ENCODE peak calls at places on chromosome 19, in ten cellular contexts. Q is SJCRH30; H is heart left ventricle; V is endodermal cell; P is CD4-positive, CD25-positive, alpha-beta regulatory T cell; S is naive thymus-derived CD4-positive, alpha-beta T cell; G is testis; E is right lobe of liver; Z is fibroblast of lung; X is cardiac muscle cell. M is an unnamed sample.

GRCh38 chr19:37251308-37252229 is 33.6 kb downstream of the ZNF383 start:
- DNase-seq in Q (peak; percentile 96), H (peak; percentile 91), V (no peak), P (peak; percentile 54), S (peak; percentile 6), G (peak; percentile 96), E (peak; percentile 51), Z (peak; percentile 99), X (peak; percentile 98), M (peak; percentile 70)

GRCh38 chr19:53808710-53809125 is 15.4 kb downstream of the NLRP12 start:
- DNase-seq in Q (peak; percentile 25), H (no peak), V (peak; percentile 71), P (no peak), S (no peak), G (no peak), E (no peak), Z (peak; percentile 54), X (peak; percentile 73), M (no peak)

GRCh38 chr19:12783849-12784393 is 7.4 kb upstream of the JUNB start:
- DNase-seq in Q (no peak), H (peak; percentile 87), V (peak; percentile 54), P (no peak), S (no peak), G (peak; percentile 30), E (peak; percentile 73), Z (no peak), X (no peak), M (peak; percentile 84)

GRCh38 chr19:17209126-17210036 is 5.8 kb upstream of the USE1 start:
- DNase-seq in Q (peak; percentile 84), H (no peak), V (peak; percentile 100), P (peak; percentile 39), S (no peak), G (peak; percentile 76), E (no peak), Z (peak; percentile 16), X (peak; percentile 34), M (no peak)

GRCh38 chr19:37583340-37583739 is 11.3 kb downstream of the ZNF571 start:
- DNase-seq in Q (no peak), H (no peak), V (peak; percentile 55), P (no peak), S (no peak), G (no peak), E (no peak), Z (no peak), X (no peak), M (no peak)

GRCh38 chr19:51111606-51112005 is 3.4 kb upstream of the CTU1 start:
- DNase-seq in Q (no peak), H (no peak), V (peak; percentile 74), P (no peak), S (no peak), G (no peak), E (no peak), Z (no peak), X (no peak), M (no peak)

GRCh38 chr19:1992759-1993260 is 22.7 kb downstream of the BTBD2 start:
- DNase-seq in Q (no peak), H (no peak), V (peak; percentile 90), P (peak; percentile 16), S (no peak), G (peak; percentile 72), E (no peak), Z (no peak), X (no peak), M (peak; percentile 47)

GRCh38 chr19:7366701-7367420 is 18.1 kb downstream of the ARHGEF18 start:
- DNase-seq in Q (peak; percentile 61), H (no peak), V (no peak), P (peak; percentile 66), S (no peak), G (no peak), E (no peak), Z (peak; percentile 49), X (peak; percentile 59), M (no peak)

GRCh38 chr19:3459322-3459881 is 20.9 kb downstream of the SMIM24 start:
- DNase-seq in Q (no peak), H (peak; percentile 95), V (peak; percentile 90), P (peak; percentile 56), S (no peak), G (peak; percentile 92), E (peak; percentile 89), Z (peak; percentile 95), X (peak; percentile 96), M (peak; percentile 79)

GRCh38 chr19:18097993-18098890 is 664 bp downstream of the MAST3 start:
- DNase-seq in Q (no peak), H (no peak), V (no peak), P (no peak), S (no peak), G (no peak), E (no peak), Z (no peak), X (no peak), M (no peak)

GRCh38 chr19:31761281-31761913 is 412.2 kb upstream of the TSHZ3 start:
- DNase-seq in Q (no peak), H (no peak), V (no peak), P (no peak), S (no peak), G (no peak), E (no peak), Z (no peak), X (no peak), M (no peak)

GRCh38 chr19:10420444-10421239 is at the start of gene PDE4A:
- DNase-seq in Q (peak; percentile 74), H (no peak), V (peak; percentile 85), P (peak; percentile 79), S (peak; percentile 58), G (no peak), E (no peak), Z (no peak), X (peak; percentile 49), M (no peak)

GRCh38 chr19:20238025-20238623 is 71.1 kb downstream of the ZNF486 start:
- DNase-seq in Q (peak; percentile 99), H (peak; percentile 93), V (peak; percentile 99), P (peak; percentile 89), S (peak; percentile 90), G (peak; percentile 97), E (peak; percentile 75), Z (peak; percentile 90), X (peak; percentile 93), M (peak; percentile 83)

GRCh38 chr19:36257512-36257876 is 42.6 kb downstream of the ZNF146 start:
- DNase-seq in Q (no peak), H (peak; percentile 66), V (no peak), P (no peak), S (no peak), G (peak; percentile 53), E (no peak), Z (no peak), X (peak; percentile 12), M (no peak)

GRCh38 chr19:34985249-34986022 is 14.7 kb upstream of the GRAMD1A start:
- DNase-seq in Q (no peak), H (peak; percentile 78), V (peak; percentile 63), P (peak; percentile 55), S (peak; percentile 29), G (no peak), E (peak; percentile 72), Z (peak; percentile 43), X (peak; percentile 88), M (peak; percentile 63)

GRCh38 chr19:52936958-52937334 is 13.7 kb upstream of the ZNF888 start:
- DNase-seq in Q (no peak), H (no peak), V (no peak), P (no peak), S (no peak), G (no peak), E (no peak), Z (no peak), X (no peak), M (no peak)

DNA sequence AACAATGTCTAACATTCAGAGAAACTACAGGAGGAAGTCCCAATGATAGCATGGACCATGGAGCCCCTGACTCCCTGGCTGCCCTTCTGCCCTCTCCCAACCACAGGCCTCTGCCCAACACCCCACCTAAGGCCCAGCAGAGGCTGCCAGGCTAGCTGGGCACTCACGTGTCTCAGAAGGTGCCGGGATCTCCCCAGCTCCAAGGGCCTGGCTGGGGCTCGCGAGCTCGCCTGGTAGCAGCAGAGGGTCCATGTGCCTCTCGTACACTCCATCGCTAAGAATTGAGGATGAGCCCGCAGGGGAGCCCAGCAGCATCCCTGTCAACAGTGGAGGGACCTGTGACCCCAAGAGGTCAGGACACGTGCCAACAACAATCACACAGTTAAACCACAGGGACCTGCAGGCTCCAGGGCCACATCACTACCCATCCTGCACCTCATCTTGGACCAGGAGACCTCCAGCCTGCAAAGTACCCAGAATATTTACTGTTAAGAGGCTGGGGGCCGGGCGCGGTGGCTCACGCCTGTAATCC is 9.4 kb downstream of the ZSCAN18 start:
- DNase-seq in Q (no peak), H (no peak), V (no peak), P (no peak), S (no peak), G (no peak), E (no peak), Z (no peak), X (no peak), M (no peak)
- H3K9me3 ChIP-seq in Q (no peaks in the 10 kb centered on the region), H (peaks cover 5% of the 10 kb centered on the region), V (peaks cover 25% of the 10 kb centered on the region), P (peaks cover 77% of the 10 kb centered on the region), S (no peaks in the 10 kb centered on the region), G (no peaks in the 10 kb centered on the region), E (no peaks in the 10 kb centered on the region), Z (no peaks in the 10 kb centered on the region), X (no peaks in the 10 kb centered on the region), M (peaks cover 68% of the 10 kb centered on the region)

DNA sequence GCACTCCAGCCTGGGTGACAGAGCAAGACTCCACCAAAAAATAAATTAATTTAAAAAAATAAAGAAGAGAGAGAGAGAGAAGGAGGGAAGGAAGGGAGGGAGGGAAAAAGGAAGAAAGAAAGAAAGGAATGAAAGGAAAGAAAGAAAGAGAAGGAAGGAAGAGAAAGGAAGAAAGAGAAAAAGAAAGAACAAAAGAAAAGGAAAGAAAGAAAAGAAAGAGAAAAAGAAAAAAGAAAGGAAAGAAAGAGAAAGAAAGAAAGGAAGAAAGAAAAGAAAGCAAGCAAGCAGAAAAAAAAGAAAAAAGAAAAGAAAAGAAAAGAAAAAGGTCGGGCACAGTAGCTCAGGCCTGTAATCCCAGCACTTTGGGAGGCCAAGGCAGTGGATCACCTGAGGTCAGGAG is 14.9 kb upstream of the ZNRF4 start:
- DNase-seq in Q (no peak), H (no peak), V (no peak), P (no peak), S (no peak), G (no peak), E (no peak), Z (no peak), X (no peak), M (no peak)
- H3K4me1 ChIP-seq in Q (no peaks in the 10 kb centered on the region), H (no peaks in the 10 kb centered on the region), V (no peaks in the 10 kb centered on the region), P (no peaks in the 10 kb centered on the region), S (no peaks in the 10 kb centered on the region), G (no peaks in the 10 kb centered on the region), E (no peaks in the 10 kb centered on the region), Z (peaks cover 4% of the 10 kb centered on the region), X (no peaks in the 10 kb centered on the region), M (no peaks in the 10 kb centered on the region)

DNA sequence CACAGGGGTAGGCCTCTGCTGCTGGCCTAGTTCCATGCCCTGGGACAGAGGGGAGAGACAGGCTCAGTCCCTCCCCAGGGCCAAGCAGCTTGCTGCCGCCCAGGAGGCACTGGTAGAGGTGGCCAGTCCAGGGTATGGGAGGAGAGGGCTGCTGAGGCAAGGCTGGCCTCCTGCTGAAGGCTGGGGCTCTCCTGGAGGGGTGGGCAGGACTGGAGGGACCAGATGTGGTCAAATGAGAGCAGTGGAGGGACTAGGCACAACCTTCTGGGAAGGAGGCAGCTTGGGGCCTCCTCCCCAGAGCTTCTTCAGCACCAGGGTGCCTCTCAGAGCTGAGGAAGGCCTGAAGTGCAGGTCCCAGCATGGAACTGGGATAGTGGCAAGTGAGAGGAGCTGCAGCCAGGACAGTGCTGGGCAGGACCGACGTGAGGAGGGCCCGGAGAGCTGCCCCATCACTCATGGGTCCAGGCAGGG is 29.8 kb upstream of the VSTM2B start:
- DNase-seq in Q (no peak), H (no peak), V (peak; percentile 22), P (no peak), S (no peak), G (no peak), E (no peak), Z (no peak), X (no peak), M (peak; percentile 6)
- H3K27ac ChIP-seq in Q (no peak overlapping the region), H (no peak overlapping the region), V (no peak overlapping the region), P (no peak overlapping the region), S (no peak overlapping the region), G (no peak overlapping the region), E (no peak overlapping the region), Z (no peak overlapping the region), X (no peak overlapping the region), M (no peak overlapping the region)

GRCh38 chr19:15609261-15609660 is 5.8 kb upstream of the CYP4F8 start:
- DNase-seq in Q (no peak), H (no peak), V (no peak), P (no peak), S (no peak), G (no peak), E (no peak), Z (no peak), X (no peak), M (no peak)
- H3K9me3 ChIP-seq in Q (no peaks in the 10 kb centered on the region), H (no peaks in the 10 kb centered on the region), V (peaks cover 35% of the 10 kb centered on the region), P (no peaks in the 10 kb centered on the region), S (no peaks in the 10 kb centered on the region), G (no peaks in the 10 kb centered on the region), E (no peaks in the 10 kb centered on the region), Z (no peaks in the 10 kb centered on the region), X (no peaks in the 10 kb centered on the region), M (no peaks in the 10 kb centered on the region)